ENCODE peak calls at places on chromosomes 13 and 19, in nine cellular contexts. One of them, this sample, is unnamed.

GRCh38 chr19:28386080-28386869 is 826.7 kb downstream of the UQCRFS1 start:
- DNase-seq in T-helper 9 cell: no peak
- DNase-seq in NCI-H1105 treated with DMSO at 0.1 percent for 48 hours: no peak
- DNase-seq in NCI-H2081: no peak
- DNase-seq in GM10248: no peak
- DNase-seq in activated naive CD8-positive, alpha-beta T cell treated with anti-CD3 and anti-CD28 coated beads for 36 hours: no peak
- DNase-seq in astrocyte of the spinal cord: no peak
- DNase-seq in nephron progenitor cell: no peak
- DNase-seq in fibroblast of the aortic adventitia: no peak
- DNase-seq in this sample: no peak

GRCh38 chr13:74528751-74529513 is 394.7 kb upstream of the KLF12 start:
- DNase-seq in T-helper 9 cell: no peak
- DNase-seq in NCI-H2081: no peak
- DNase-seq in astrocyte of the spinal cord: no peak
- DNase-seq in fibroblast of the aortic adventitia: no peak
- DNase-seq in NCI-H1105 treated with DMSO at 0.1 percent for 48 hours: no peak
- DNase-seq in GM10248: no peak
- DNase-seq in activated naive CD8-positive, alpha-beta T cell treated with anti-CD3 and anti-CD28 coated beads for 36 hours: no peak
- DNase-seq in nephron progenitor cell: no peak
- DNase-seq in this sample: no peak

GRCh38 chr19:13979224-13979623 is 26.9 kb downstream of the RFX1 start:
- DNase-seq in fibroblast of the aortic adventitia: no peak
- DNase-seq in nephron progenitor cell: no peak
- DNase-seq in NCI-H1105 treated with DMSO at 0.1 percent for 48 hours: no peak
- DNase-seq in astrocyte of the spinal cord: no peak
- DNase-seq in NCI-H2081: no peak
- DNase-seq in GM10248: no peak
- DNase-seq in activated naive CD8-positive, alpha-beta T cell treated with anti-CD3 and anti-CD28 coated beads for 36 hours: no peak
- DNase-seq in T-helper 9 cell: no peak
- DNase-seq in this sample: no peak

GRCh38 chr19:18093439-18094161 is 4.0 kb upstream of the MAST3 start:
- DNase-seq in T-helper 9 cell: no peak
- DNase-seq in NCI-H1105 treated with DMSO at 0.1 percent for 48 hours: no peak
- DNase-seq in fibroblast of the aortic adventitia: peak; percentile 39
- DNase-seq in GM10248: no peak
- DNase-seq in nephron progenitor cell: no peak
- DNase-seq in activated naive CD8-positive, alpha-beta T cell treated with anti-CD3 and anti-CD28 coated beads for 36 hours: no peak
- DNase-seq in astrocyte of the spinal cord: no peak
- DNase-seq in NCI-H2081: no peak
- DNase-seq in this sample: peak; percentile 26

GRCh38 chr13:73061478-73062275 is 2.9 kb downstream of the KLF5 start:
- DNase-seq in astrocyte of the spinal cord: no peak
- DNase-seq in NCI-H1105 treated with DMSO at 0.1 percent for 48 hours: no peak
- DNase-seq in nephron progenitor cell: no peak
- DNase-seq in fibroblast of the aortic adventitia: no peak
- DNase-seq in T-helper 9 cell: no peak
- DNase-seq in NCI-H2081: no peak
- DNase-seq in activated naive CD8-positive, alpha-beta T cell treated with anti-CD3 and anti-CD28 coated beads for 36 hours: no peak
- DNase-seq in GM10248: no peak
- DNase-seq in this sample: no peak

GRCh38 chr19:8484331-8484894 is 18.0 kb downstream of the PRAM1 start:
- DNase-seq in NCI-H1105 treated with DMSO at 0.1 percent for 48 hours: no peak
- DNase-seq in astrocyte of the spinal cord: no peak
- DNase-seq in activated naive CD8-positive, alpha-beta T cell treated with anti-CD3 and anti-CD28 coated beads for 36 hours: no peak
- DNase-seq in fibroblast of the aortic adventitia: no peak
- DNase-seq in nephron progenitor cell: no peak
- DNase-seq in T-helper 9 cell: no peak
- DNase-seq in NCI-H2081: no peak
- DNase-seq in GM10248: no peak
- DNase-seq in this sample: no peak

GRCh38 chr19:50361290-50362029 is 4.0 kb downstream of the NAPSA start:
- DNase-seq in T-helper 9 cell: no peak
- DNase-seq in NCI-H2081: no peak
- DNase-seq in astrocyte of the spinal cord: no peak
- DNase-seq in nephron progenitor cell: no peak
- DNase-seq in GM10248: no peak
- DNase-seq in NCI-H1105 treated with DMSO at 0.1 percent for 48 hours: no peak
- DNase-seq in fibroblast of the aortic adventitia: no peak
- DNase-seq in activated naive CD8-positive, alpha-beta T cell treated with anti-CD3 and anti-CD28 coated beads for 36 hours: no peak
- DNase-seq in this sample: no peak

GRCh38 chr19:1847684-1848398 is 442 bp downstream of the REXO1 start:
- DNase-seq in NCI-H1105 treated with DMSO at 0.1 percent for 48 hours: peak; percentile 2
- DNase-seq in activated naive CD8-positive, alpha-beta T cell treated with anti-CD3 and anti-CD28 coated beads for 36 hours: peak; percentile 61
- DNase-seq in fibroblast of the aortic adventitia: peak; percentile 36
- DNase-seq in NCI-H2081: peak; percentile 11
- DNase-seq in T-helper 9 cell: no peak
- DNase-seq in nephron progenitor cell: peak; percentile 63
- DNase-seq in GM10248: no peak
- DNase-seq in astrocyte of the spinal cord: peak; percentile 39
- DNase-seq in this sample: peak; percentile 34

GRCh38 chr13:108779308-108779707 is 149.9 kb downstream of the MYO16 start:
- DNase-seq in nephron progenitor cell: no peak
- DNase-seq in fibroblast of the aortic adventitia: no peak
- DNase-seq in T-helper 9 cell: no peak
- DNase-seq in NCI-H1105 treated with DMSO at 0.1 percent for 48 hours: no peak
- DNase-seq in GM10248: no peak
- DNase-seq in activated naive CD8-positive, alpha-beta T cell treated with anti-CD3 and anti-CD28 coated beads for 36 hours: no peak
- DNase-seq in NCI-H2081: no peak
- DNase-seq in astrocyte of the spinal cord: no peak
- DNase-seq in this sample: no peak

GRCh38 chr13:47334173-47334572 is 437.3 kb upstream of the HTR2A start:
- DNase-seq in NCI-H1105 treated with DMSO at 0.1 percent for 48 hours: no peak
- DNase-seq in NCI-H2081: no peak
- DNase-seq in activated naive CD8-positive, alpha-beta T cell treated with anti-CD3 and anti-CD28 coated beads for 36 hours: no peak
- DNase-seq in nephron progenitor cell: no peak
- DNase-seq in fibroblast of the aortic adventitia: peak; percentile 86
- DNase-seq in T-helper 9 cell: no peak
- DNase-seq in astrocyte of the spinal cord: peak; percentile 98
- DNase-seq in GM10248: no peak
- DNase-seq in this sample: no peak

GRCh38 chr13:74919914-74920313 is 562.1 kb downstream of the TBC1D4 start:
- DNase-seq in T-helper 9 cell: no peak
- DNase-seq in nephron progenitor cell: no peak
- DNase-seq in astrocyte of the spinal cord: no peak
- DNase-seq in NCI-H1105 treated with DMSO at 0.1 percent for 48 hours: no peak
- DNase-seq in NCI-H2081: no peak
- DNase-seq in fibroblast of the aortic adventitia: no peak
- DNase-seq in activated naive CD8-positive, alpha-beta T cell treated with anti-CD3 and anti-CD28 coated beads for 36 hours: no peak
- DNase-seq in GM10248: no peak
- DNase-seq in this sample: no peak

GRCh38 chr19:28444371-28444770 is 768.6 kb downstream of the UQCRFS1 start:
- DNase-seq in NCI-H1105 treated with DMSO at 0.1 percent for 48 hours: no peak
- DNase-seq in astrocyte of the spinal cord: no peak
- DNase-seq in GM10248: no peak
- DNase-seq in nephron progenitor cell: no peak
- DNase-seq in NCI-H2081: no peak
- DNase-seq in activated naive CD8-positive, alpha-beta T cell treated with anti-CD3 and anti-CD28 coated beads for 36 hours: no peak
- DNase-seq in T-helper 9 cell: no peak
- DNase-seq in fibroblast of the aortic adventitia: no peak
- DNase-seq in this sample: no peak

GRCh38 chr13:50715402-50716146 is 127.9 kb downstream of the DLEU7 start:
- DNase-seq in activated naive CD8-positive, alpha-beta T cell treated with anti-CD3 and anti-CD28 coated beads for 36 hours: no peak
- DNase-seq in fibroblast of the aortic adventitia: no peak
- DNase-seq in NCI-H1105 treated with DMSO at 0.1 percent for 48 hours: no peak
- DNase-seq in NCI-H2081: no peak
- DNase-seq in nephron progenitor cell: no peak
- DNase-seq in astrocyte of the spinal cord: no peak
- DNase-seq in T-helper 9 cell: no peak
- DNase-seq in GM10248: no peak
- DNase-seq in this sample: no peak

GRCh38 chr19:19656451-19657396 is 6.8 kb downstream of the ATP13A1 start:
- DNase-seq in astrocyte of the spinal cord: no peak
- DNase-seq in activated naive CD8-positive, alpha-beta T cell treated with anti-CD3 and anti-CD28 coated beads for 36 hours: no peak
- DNase-seq in T-helper 9 cell: no peak
- DNase-seq in NCI-H2081: no peak
- DNase-seq in fibroblast of the aortic adventitia: no peak
- DNase-seq in nephron progenitor cell: no peak
- DNase-seq in GM10248: no peak
- DNase-seq in NCI-H1105 treated with DMSO at 0.1 percent for 48 hours: no peak
- DNase-seq in this sample: no peak

GRCh38 chr19:3098515-3099346 is 4.6 kb downstream of the GNA11 start:
- DNase-seq in astrocyte of the spinal cord: peak; percentile 10
- DNase-seq in T-helper 9 cell: no peak
- DNase-seq in nephron progenitor cell: no peak
- DNase-seq in fibroblast of the aortic adventitia: peak; percentile 38
- DNase-seq in NCI-H1105 treated with DMSO at 0.1 percent for 48 hours: no peak
- DNase-seq in activated naive CD8-positive, alpha-beta T cell treated with anti-CD3 and anti-CD28 coated beads for 36 hours: no peak
- DNase-seq in NCI-H2081: no peak
- DNase-seq in GM10248: no peak
- DNase-seq in this sample: no peak

GRCh38 chr13:67416047-67416925 is 186.2 kb upstream of the PCDH9 start:
- DNase-seq in fibroblast of the aortic adventitia: peak; percentile 22
- DNase-seq in nephron progenitor cell: peak; percentile 65
- DNase-seq in GM10248: peak; percentile 5
- DNase-seq in NCI-H2081: peak; percentile 26
- DNase-seq in NCI-H1105 treated with DMSO at 0.1 percent for 48 hours: no peak
- DNase-seq in activated naive CD8-positive, alpha-beta T cell treated with anti-CD3 and anti-CD28 coated beads for 36 hours: no peak
- DNase-seq in astrocyte of the spinal cord: peak; percentile 39
- DNase-seq in T-helper 9 cell: no peak
- DNase-seq in this sample: peak; percentile 48

GRCh38 chr19:34320277-34320676 is 44.7 kb upstream of the GPI start:
- DNase-seq in NCI-H1105 treated with DMSO at 0.1 percent for 48 hours: no peak
- DNase-seq in GM10248: no peak
- DNase-seq in nephron progenitor cell: no peak
- DNase-seq in activated naive CD8-positive, alpha-beta T cell treated with anti-CD3 and anti-CD28 coated beads for 36 hours: no peak
- DNase-seq in fibroblast of the aortic adventitia: no peak
- DNase-seq in NCI-H2081: no peak
- DNase-seq in T-helper 9 cell: no peak
- DNase-seq in astrocyte of the spinal cord: no peak
- DNase-seq in this sample: no peak

GRCh38 chr19:3708207-3708931 is at the start of gene TJP3:
- DNase-seq in nephron progenitor cell: no peak
- DNase-seq in T-helper 9 cell: no peak
- DNase-seq in NCI-H2081: no peak
- DNase-seq in fibroblast of the aortic adventitia: no peak
- DNase-seq in astrocyte of the spinal cord: no peak
- DNase-seq in activated naive CD8-positive, alpha-beta T cell treated with anti-CD3 and anti-CD28 coated beads for 36 hours: no peak
- DNase-seq in GM10248: no peak
- DNase-seq in NCI-H1105 treated with DMSO at 0.1 percent for 48 hours: peak; percentile 59
- DNase-seq in this sample: no peak

GRCh38 chr13:106520205-106521004 is 15.1 kb downstream of the EFNB2 start:
- DNase-seq in GM10248: no peak
- DNase-seq in astrocyte of the spinal cord: peak; percentile 70
- DNase-seq in fibroblast of the aortic adventitia: peak; percentile 74
- DNase-seq in T-helper 9 cell: no peak
- DNase-seq in NCI-H2081: peak; percentile 73
- DNase-seq in NCI-H1105 treated with DMSO at 0.1 percent for 48 hours: peak; percentile 41
- DNase-seq in activated naive CD8-positive, alpha-beta T cell treated with anti-CD3 and anti-CD28 coated beads for 36 hours: no peak
- DNase-seq in nephron progenitor cell: no peak
- DNase-seq in this sample: peak; percentile 24

GRCh38 chr13:46817838-46818476 is 21.0 kb upstream of the ESD start:
- DNase-seq in GM10248: no peak
- DNase-seq in nephron progenitor cell: no peak
- DNase-seq in NCI-H2081: no peak
- DNase-seq in NCI-H1105 treated with DMSO at 0.1 percent for 48 hours: no peak
- DNase-seq in activated naive CD8-positive, alpha-beta T cell treated with anti-CD3 and anti-CD28 coated beads for 36 hours: no peak
- DNase-seq in fibroblast of the aortic adventitia: no peak
- DNase-seq in astrocyte of the spinal cord: no peak
- DNase-seq in T-helper 9 cell: no peak
- DNase-seq in this sample: no peak

GRCh38 chr13:106568225-106569003 is 477 bp upstream of the ARGLU1 start:
- DNase-seq in astrocyte of the spinal cord: no peak
- DNase-seq in fibroblast of the aortic adventitia: peak; percentile 88
- DNase-seq in GM10248: no peak
- DNase-seq in T-helper 9 cell: no peak
- DNase-seq in NCI-H2081: peak; percentile 18
- DNase-seq in nephron progenitor cell: no peak
- DNase-seq in activated naive CD8-positive, alpha-beta T cell treated with anti-CD3 and anti-CD28 coated beads for 36 hours: no peak
- DNase-seq in NCI-H1105 treated with DMSO at 0.1 percent for 48 hours: no peak
- DNase-seq in this sample: no peak

GRCh38 chr13:39016789-39017188 is 21.1 kb downstream of the PROSER1 start:
- DNase-seq in T-helper 9 cell: no peak
- DNase-seq in astrocyte of the spinal cord: peak; percentile 36
- DNase-seq in GM10248: peak; percentile 44
- DNase-seq in NCI-H1105 treated with DMSO at 0.1 percent for 48 hours: peak; percentile 9
- DNase-seq in NCI-H2081: peak; percentile 49
- DNase-seq in activated naive CD8-positive, alpha-beta T cell treated with anti-CD3 and anti-CD28 coated beads for 36 hours: no peak
- DNase-seq in fibroblast of the aortic adventitia: peak; percentile 13
- DNase-seq in nephron progenitor cell: peak; percentile 5
- DNase-seq in this sample: peak; percentile 44

GRCh38 chr19:49588370-49589122 is 2.4 kb upstream of the PRR12 start:
- DNase-seq in astrocyte of the spinal cord: no peak
- DNase-seq in T-helper 9 cell: peak; percentile 16
- DNase-seq in NCI-H2081: no peak
- DNase-seq in NCI-H1105 treated with DMSO at 0.1 percent for 48 hours: no peak
- DNase-seq in activated naive CD8-positive, alpha-beta T cell treated with anti-CD3 and anti-CD28 coated beads for 36 hours: peak; percentile 67
- DNase-seq in GM10248: no peak
- DNase-seq in fibroblast of the aortic adventitia: no peak
- DNase-seq in nephron progenitor cell: no peak
- DNase-seq in this sample: no peak

GRCh38 chr13:79684426-79684825 is 203.5 kb downstream of the NDFIP2 start:
- DNase-seq in T-helper 9 cell: no peak
- DNase-seq in NCI-H2081: no peak
- DNase-seq in GM10248: no peak
- DNase-seq in activated naive CD8-positive, alpha-beta T cell treated with anti-CD3 and anti-CD28 coated beads for 36 hours: no peak
- DNase-seq in nephron progenitor cell: no peak
- DNase-seq in fibroblast of the aortic adventitia: peak; percentile 34
- DNase-seq in astrocyte of the spinal cord: peak; percentile 6
- DNase-seq in NCI-H1105 treated with DMSO at 0.1 percent for 48 hours: no peak
- DNase-seq in this sample: no peak

GRCh38 chr13:61728468-61728867 is 312.8 kb upstream of the PCDH20 start:
- DNase-seq in NCI-H1105 treated with DMSO at 0.1 percent for 48 hours: peak; percentile 90
- DNase-seq in GM10248: no peak
- DNase-seq in astrocyte of the spinal cord: peak; percentile 72
- DNase-seq in T-helper 9 cell: no peak
- DNase-seq in fibroblast of the aortic adventitia: peak; percentile 0
- DNase-seq in nephron progenitor cell: no peak
- DNase-seq in NCI-H2081: peak; percentile 20
- DNase-seq in activated naive CD8-positive, alpha-beta T cell treated with anti-CD3 and anti-CD28 coated beads for 36 hours: no peak
- DNase-seq in this sample: no peak

GRCh38 chr13:98171806-98172569 is 5.1 kb downstream of the RNF113B start:
- DNase-seq in astrocyte of the spinal cord: peak; percentile 59
- DNase-seq in fibroblast of the aortic adventitia: peak; percentile 50
- DNase-seq in NCI-H2081: no peak
- DNase-seq in GM10248: no peak
- DNase-seq in NCI-H1105 treated with DMSO at 0.1 percent for 48 hours: no peak
- DNase-seq in T-helper 9 cell: no peak
- DNase-seq in nephron progenitor cell: peak; percentile 23
- DNase-seq in activated naive CD8-positive, alpha-beta T cell treated with anti-CD3 and anti-CD28 coated beads for 36 hours: no peak
- DNase-seq in this sample: peak; percentile 72

GRCh38 chr19:43476606-43477005 is 11.2 kb upstream of the LYPD3 start:
- DNase-seq in astrocyte of the spinal cord: peak; percentile 69
- DNase-seq in nephron progenitor cell: no peak
- DNase-seq in GM10248: no peak
- DNase-seq in NCI-H2081: no peak
- DNase-seq in fibroblast of the aortic adventitia: peak; percentile 87
- DNase-seq in NCI-H1105 treated with DMSO at 0.1 percent for 48 hours: no peak
- DNase-seq in T-helper 9 cell: no peak
- DNase-seq in activated naive CD8-positive, alpha-beta T cell treated with anti-CD3 and anti-CD28 coated beads for 36 hours: no peak
- DNase-seq in this sample: peak; percentile 9

GRCh38 chr13:31945202-31945978 is 86.2 kb upstream of the FRY start:
- DNase-seq in nephron progenitor cell: peak; percentile 8
- DNase-seq in astrocyte of the spinal cord: peak; percentile 60
- DNase-seq in GM10248: no peak
- DNase-seq in fibroblast of the aortic adventitia: peak; percentile 79
- DNase-seq in T-helper 9 cell: no peak
- DNase-seq in NCI-H1105 treated with DMSO at 0.1 percent for 48 hours: peak; percentile 89
- DNase-seq in activated naive CD8-positive, alpha-beta T cell treated with anti-CD3 and anti-CD28 coated beads for 36 hours: no peak
- DNase-seq in NCI-H2081: peak; percentile 59
- DNase-seq in this sample: peak; percentile 81

GRCh38 chr19:46033401-46033800 is 7.4 kb downstream of the IGFL4 start:
- DNase-seq in nephron progenitor cell: no peak
- DNase-seq in NCI-H2081: no peak
- DNase-seq in NCI-H1105 treated with DMSO at 0.1 percent for 48 hours: no peak
- DNase-seq in astrocyte of the spinal cord: no peak
- DNase-seq in T-helper 9 cell: no peak
- DNase-seq in fibroblast of the aortic adventitia: no peak
- DNase-seq in GM10248: no peak
- DNase-seq in activated naive CD8-positive, alpha-beta T cell treated with anti-CD3 and anti-CD28 coated beads for 36 hours: no peak
- DNase-seq in this sample: no peak

GRCh38 chr19:45973564-45974338 is at the start of gene NOVA2:
- DNase-seq in T-helper 9 cell: no peak
- DNase-seq in activated naive CD8-positive, alpha-beta T cell treated with anti-CD3 and anti-CD28 coated beads for 36 hours: peak; percentile 61
- DNase-seq in astrocyte of the spinal cord: peak; percentile 60
- DNase-seq in fibroblast of the aortic adventitia: peak; percentile 77
- DNase-seq in GM10248: peak; percentile 74
- DNase-seq in nephron progenitor cell: peak; percentile 86
- DNase-seq in NCI-H2081: peak; percentile 59
- DNase-seq in NCI-H1105 treated with DMSO at 0.1 percent for 48 hours: peak; percentile 58
- DNase-seq in this sample: peak; percentile 5

GRCh38 chr19:46076951-46077814 is 36.4 kb upstream of the IGFL4 start:
- DNase-seq in nephron progenitor cell: peak; percentile 78
- DNase-seq in GM10248: peak; percentile 58
- DNase-seq in activated naive CD8-positive, alpha-beta T cell treated with anti-CD3 and anti-CD28 coated beads for 36 hours: peak; percentile 54
- DNase-seq in fibroblast of the aortic adventitia: peak; percentile 89
- DNase-seq in NCI-H1105 treated with DMSO at 0.1 percent for 48 hours: peak; percentile 94
- DNase-seq in NCI-H2081: peak; percentile 73
- DNase-seq in T-helper 9 cell: no peak
- DNase-seq in astrocyte of the spinal cord: peak; percentile 85
- DNase-seq in this sample: peak; percentile 83